ENCODE peak calls at places on chromosomes 2 and 18, in four cellular contexts. M, U, J and D are unnamed samples.

GRCh38 chr2:240813231-240813921 is 6.6 kb downstream of the KIF1A start:
- DNase-seq in M (no peak), J (no peak), U (no peak), D (no peak)

GRCh38 chr2:222862915-222863544 is 2.2 kb downstream of the ACSL3 start:
- DNase-seq in U (no peak), M (no peak), J (no peak), D (no peak)

GRCh38 chr2:29262681-29263260 is 147.6 kb downstream of the CLIP4 start:
- DNase-seq in M (no peak), U (no peak), J (no peak), D (no peak)

GRCh38 chr2:197668296-197668695 is 7.1 kb downstream of the RFTN2 start:
- DNase-seq in U (no peak), J (no peak), M (no peak), D (no peak)

GRCh38 chr2:183543222-183543621 is 419.0 kb downstream of the NUP35 start:
- DNase-seq in U (no peak), J (no peak), M (no peak), D (no peak)

GRCh38 chr2:215364157-215365155 is 52.6 kb downstream of the ATIC start:
- DNase-seq in U (no peak), J (no peak), M (no peak), D (no peak)

GRCh38 chr2:25090801-25091200 is 48.9 kb downstream of the EFR3B start:
- DNase-seq in M (no peak), U (no peak), J (no peak), D (no peak)

GRCh38 chr2:180247658-180248057 is 240.6 kb upstream of the CWC22 start:
- DNase-seq in U (no peak), M (no peak), J (no peak), D (no peak)

GRCh38 chr2:65922794-65923193 is 490.4 kb upstream of the SPRED2 start:
- DNase-seq in M (peak), U (no peak), J (no peak), D (no peak)

GRCh38 chr2:147177449-147177848 is 667.4 kb upstream of the ACVR2A start:
- DNase-seq in U (no peak), J (no peak), M (no peak), D (no peak)

GRCh38 chr18:58288922-58289797 is 245.1 kb downstream of the NEDD4L start:
- DNase-seq in J (no peak), U (no peak), M (peak), D (no peak)

GRCh38 chr2:136141510-136142154 is 23.7 kb upstream of the CXCR4 start:
- DNase-seq in U (no peak), J (no peak), M (no peak), D (no peak)

GRCh38 chr2:148416248-148416647 is 228.3 kb upstream of the EPC2 start:
- DNase-seq in M (no peak), U (no peak), J (no peak), D (no peak)

GRCh38 chr18:35616664-35617423 is 35.3 kb downstream of the GALNT1 start:
- DNase-seq in J (peak), M (peak), U (peak), D (peak)

GRCh38 chr2:6654279-6654678 is 211.4 kb downstream of the CMPK2 start:
- DNase-seq in U (no peak), M (no peak), J (no peak), D (no peak)

GRCh38 chr2:240999001-240999791 is 778 bp downstream of the SNED1 start:
- DNase-seq in J (no peak), U (no peak), M (no peak), D (no peak)

GRCh38 chr2:56376699-56377665 is 193.2 kb downstream of the CCDC85A start:
- DNase-seq in M (peak), J (no peak), U (no peak), D (no peak)

GRCh38 chr18:55256568-55257289 is 297.5 kb upstream of the CCDC68 start:
- DNase-seq in U (no peak), J (no peak), M (peak), D (no peak)

GRCh38 chr18:46502444-46502843 is 154.6 kb downstream of the LOXHD1 start:
- DNase-seq in U (no peak), J (no peak), M (no peak), D (no peak)

GRCh38 chr2:159521272-159521671 is 95.1 kb downstream of the BAZ2B start:
- DNase-seq in M (no peak), J (no peak), U (no peak), D (no peak)

GRCh38 chr2:120220756-120221155 is 2.4 kb downstream of the TMEM185B start:
- DNase-seq in J (no peak), U (no peak), M (no peak), D (no peak)

GRCh38 chr2:108571262-108571661 is 37.0 kb downstream of the LIMS1 start:
- DNase-seq in U (no peak), M (no peak), J (no peak), D (no peak)

GRCh38 chr18:36757081-36757480 is 71.7 kb downstream of the TPGS2 start:
- DNase-seq in U (no peak), J (no peak), M (peak), D (no peak)

GRCh38 chr2:236875906-236876505 is 209.7 kb upstream of the COPS8 start:
- DNase-seq in U (no peak), M (no peak), J (no peak), D (no peak)

GRCh38 chr2:154264024-154264423 is 392.3 kb downstream of the GALNT13 start:
- DNase-seq in J (no peak), M (no peak), U (no peak), D (no peak)